ENCODE peak calls at places on chromosome 10, in six cellular contexts. W, T, R, C, Q and M are unnamed samples.

GRCh38 chr10:47261556-47261955 is 38.4 kb upstream of the GDF10 start:
- DNase-seq in Q (no peak), C (no peak), W (no peak), R (no peak), T (no peak), M (no peak)

GRCh38 chr10:118467200-118467599 is 125.1 kb upstream of the FAM204A start:
- DNase-seq in Q (no peak), W (no peak), C (no peak), R (no peak), T (no peak), M (no peak)

GRCh38 chr10:1454428-1454827 is 282.9 kb downstream of the ADARB2 start:
- DNase-seq in Q (no peak), W (peak; percentile 58), T (no peak), C (no peak), R (no peak), M (no peak)

GRCh38 chr10:11469575-11470391 is 141.7 kb downstream of the USP6NL start:
- DNase-seq in Q (no peak), C (no peak), R (no peak), T (no peak), W (no peak), M (no peak)

GRCh38 chr10:29874604-29875269 is 184.6 kb downstream of the JCAD start:
- DNase-seq in W (no peak), C (no peak), Q (no peak), R (no peak), T (peak; percentile 25), M (no peak)

GRCh38 chr10:86170255-86171153 is 196.1 kb downstream of the GRID1 start:
- DNase-seq in T (no peak), R (no peak), Q (no peak), C (no peak), W (no peak), M (no peak)

GRCh38 chr10:113930482-113931057 is 76.1 kb downstream of the NHLRC2 start:
- DNase-seq in T (no peak), C (no peak), W (no peak), Q (no peak), R (no peak), M (no peak)

GRCh38 chr10:63286340-63286739 is 153.2 kb downstream of the NRBF2 start:
- DNase-seq in Q (no peak), R (no peak), W (no peak), C (no peak), T (no peak), M (no peak)

GRCh38 chr10:36023939-36024338 is 381.8 kb upstream of the FZD8 start:
- DNase-seq in Q (no peak), T (no peak), C (no peak), R (no peak), W (no peak), M (no peak)

GRCh38 chr10:82982110-82982608 is 1107.2 kb downstream of the NRG3 start:
- DNase-seq in T (no peak), R (no peak), W (no peak), Q (no peak), C (no peak), M (no peak)

GRCh38 chr10:58393317-58393716 is 8.1 kb downstream of the TFAM start:
- DNase-seq in W (no peak), Q (no peak), T (no peak), C (no peak), R (no peak), M (no peak)

GRCh38 chr10:101967713-101968112 is 88.3 kb downstream of the ARMH3 start:
- DNase-seq in T (no peak), W (no peak), R (no peak), C (no peak), Q (no peak), M (no peak)

GRCh38 chr10:126087274-126087673 is 190.9 kb downstream of the FANK1 start:
- DNase-seq in C (no peak), W (no peak), Q (no peak), R (no peak), T (no peak), M (no peak)

GRCh38 chr10:126904807-126905686 is at the start of gene DOCK1:
- DNase-seq in Q (peak; percentile 81), T (peak; percentile 56), W (no peak), R (no peak), C (no peak), M (no peak)

GRCh38 chr10:130425881-130426435 is 289.8 kb downstream of the GLRX3 start:
- DNase-seq in C (no peak), T (no peak), Q (no peak), R (no peak), W (no peak), M (no peak)

GRCh38 chr10:75355706-75356105 is 45.9 kb downstream of the ZNF503 start:
- DNase-seq in R (no peak), T (no peak), Q (no peak), W (no peak), C (no peak), M (no peak)

GRCh38 chr10:70055550-70055949 is 2.9 kb downstream of the MACROH2A2 start:
- DNase-seq in W (no peak), Q (no peak), T (no peak), R (no peak), C (no peak), M (no peak)

GRCh38 chr10:112265745-112266144 is 17.5 kb upstream of the TECTB start:
- DNase-seq in T (no peak), C (no peak), W (no peak), Q (peak; percentile 22), R (no peak), M (no peak)

GRCh38 chr10:74058658-74059057 is 60.7 kb downstream of the VCL start:
- DNase-seq in T (no peak), Q (no peak), R (no peak), C (peak; percentile 14), W (no peak), M (no peak)